ENCODE peak calls at places on chromosomes 11 and 22, in eight cellular contexts. One of them, this sample, is unnamed.

GRCh38 chr11:85685820-85686459 is at the start of gene CCDC89:
- DNase-seq in lower leg skin: peak; percentile 82
- DNase-seq in astrocyte of the spinal cord: peak; percentile 94
- DNase-seq in LNCaP clone FGC: no peak
- DNase-seq in RWPE1: no peak
- DNase-seq in CD8-positive, alpha-beta T cell: no peak
- DNase-seq in epithelial cell of esophagus: peak; percentile 60
- DNase-seq in osteoblast: peak; percentile 95
- DNase-seq in this sample: no peak

GRCh38 chr11:12478743-12479142 is 101.4 kb downstream of the PARVA start:
- DNase-seq in epithelial cell of esophagus: peak; percentile 95
- DNase-seq in LNCaP clone FGC: no peak
- DNase-seq in CD8-positive, alpha-beta T cell: no peak
- DNase-seq in astrocyte of the spinal cord: no peak
- DNase-seq in lower leg skin: no peak
- DNase-seq in RWPE1: peak; percentile 75
- DNase-seq in osteoblast: no peak
- DNase-seq in this sample: peak; percentile 92

GRCh38 chr11:35274909-35275807 is 136.2 kb downstream of the CD44 start:
- DNase-seq in osteoblast: no peak
- DNase-seq in epithelial cell of esophagus: peak; percentile 75
- DNase-seq in LNCaP clone FGC: peak; percentile 81
- DNase-seq in lower leg skin: peak; percentile 51
- DNase-seq in astrocyte of the spinal cord: peak; percentile 10
- DNase-seq in RWPE1: no peak
- DNase-seq in CD8-positive, alpha-beta T cell: no peak
- DNase-seq in this sample: peak; percentile 66

GRCh38 chr11:96228472-96228871 is 114.5 kb downstream of the MAML2 start:
- DNase-seq in astrocyte of the spinal cord: peak; percentile 97
- DNase-seq in CD8-positive, alpha-beta T cell: no peak
- DNase-seq in epithelial cell of esophagus: peak; percentile 95
- DNase-seq in lower leg skin: peak; percentile 76
- DNase-seq in LNCaP clone FGC: no peak
- DNase-seq in RWPE1: peak; percentile 77
- DNase-seq in osteoblast: peak; percentile 58
- DNase-seq in this sample: peak; percentile 92

GRCh38 chr22:32644252-32645100 is 157.0 kb upstream of the TIMP3 start:
- DNase-seq in lower leg skin: peak; percentile 78
- DNase-seq in LNCaP clone FGC: no peak
- DNase-seq in osteoblast: no peak
- DNase-seq in RWPE1: peak; percentile 82
- DNase-seq in astrocyte of the spinal cord: peak; percentile 33
- DNase-seq in epithelial cell of esophagus: peak; percentile 97
- DNase-seq in CD8-positive, alpha-beta T cell: no peak
- DNase-seq in this sample: peak; percentile 75

GRCh38 chr11:116501728-116502127 is 271.1 kb downstream of the BUD13 start:
- DNase-seq in lower leg skin: no peak
- DNase-seq in osteoblast: no peak
- DNase-seq in astrocyte of the spinal cord: no peak
- DNase-seq in LNCaP clone FGC: no peak
- DNase-seq in RWPE1: no peak
- DNase-seq in epithelial cell of esophagus: no peak
- DNase-seq in CD8-positive, alpha-beta T cell: no peak
- DNase-seq in this sample: no peak

GRCh38 chr11:3037041-3037944 is 19.9 kb downstream of the CARS1 start:
- DNase-seq in RWPE1: peak; percentile 71
- DNase-seq in epithelial cell of esophagus: peak; percentile 81
- DNase-seq in osteoblast: peak; percentile 93
- DNase-seq in LNCaP clone FGC: no peak
- DNase-seq in lower leg skin: peak; percentile 74
- DNase-seq in astrocyte of the spinal cord: peak; percentile 67
- DNase-seq in CD8-positive, alpha-beta T cell: peak; percentile 46
- DNase-seq in this sample: peak; percentile 84

GRCh38 chr22:27397036-27397947 is 404.3 kb downstream of the MN1 start:
- DNase-seq in RWPE1: no peak
- DNase-seq in epithelial cell of esophagus: no peak
- DNase-seq in lower leg skin: no peak
- DNase-seq in astrocyte of the spinal cord: no peak
- DNase-seq in osteoblast: no peak
- DNase-seq in CD8-positive, alpha-beta T cell: no peak
- DNase-seq in LNCaP clone FGC: no peak
- DNase-seq in this sample: no peak

GRCh38 chr11:65442952-65443351 is 20.4 kb downstream of the NEAT1 start:
- DNase-seq in LNCaP clone FGC: no peak
- DNase-seq in RWPE1: no peak
- DNase-seq in astrocyte of the spinal cord: peak; percentile 41
- DNase-seq in epithelial cell of esophagus: peak; percentile 39
- DNase-seq in lower leg skin: no peak
- DNase-seq in osteoblast: no peak
- DNase-seq in CD8-positive, alpha-beta T cell: no peak
- DNase-seq in this sample: peak; percentile 20

GRCh38 chr11:19777342-19778102 is 64.9 kb downstream of the NAV2 start:
- DNase-seq in astrocyte of the spinal cord: peak; percentile 64
- DNase-seq in LNCaP clone FGC: no peak
- DNase-seq in CD8-positive, alpha-beta T cell: no peak
- DNase-seq in osteoblast: peak; percentile 98
- DNase-seq in RWPE1: peak; percentile 79
- DNase-seq in lower leg skin: no peak
- DNase-seq in epithelial cell of esophagus: peak; percentile 60
- DNase-seq in this sample: peak; percentile 63

GRCh38 chr11:2130881-2131352 is 8.3 kb downstream of the IGF2 start:
- DNase-seq in LNCaP clone FGC: no peak
- DNase-seq in lower leg skin: no peak
- DNase-seq in astrocyte of the spinal cord: no peak
- DNase-seq in RWPE1: no peak
- DNase-seq in CD8-positive, alpha-beta T cell: no peak
- DNase-seq in epithelial cell of esophagus: no peak
- DNase-seq in osteoblast: peak; percentile 77
- DNase-seq in this sample: no peak

GRCh38 chr11:61645179-61645868 is 34.9 kb upstream of the DAGLA start:
- DNase-seq in lower leg skin: no peak
- DNase-seq in osteoblast: peak; percentile 86
- DNase-seq in LNCaP clone FGC: no peak
- DNase-seq in RWPE1: no peak
- DNase-seq in astrocyte of the spinal cord: no peak
- DNase-seq in epithelial cell of esophagus: no peak
- DNase-seq in CD8-positive, alpha-beta T cell: no peak
- DNase-seq in this sample: no peak

GRCh38 chr11:123055132-123055924 is 6.6 kb downstream of the HSPA8 start:
- DNase-seq in lower leg skin: no peak
- DNase-seq in osteoblast: no peak
- DNase-seq in LNCaP clone FGC: no peak
- DNase-seq in epithelial cell of esophagus: no peak
- DNase-seq in astrocyte of the spinal cord: no peak
- DNase-seq in CD8-positive, alpha-beta T cell: no peak
- DNase-seq in RWPE1: no peak
- DNase-seq in this sample: peak; percentile 20

GRCh38 chr11:61616443-61616842 is 35.6 kb upstream of the SYT7 start:
- DNase-seq in CD8-positive, alpha-beta T cell: no peak
- DNase-seq in RWPE1: peak; percentile 46
- DNase-seq in astrocyte of the spinal cord: peak; percentile 41
- DNase-seq in epithelial cell of esophagus: peak; percentile 66
- DNase-seq in lower leg skin: no peak
- DNase-seq in LNCaP clone FGC: no peak
- DNase-seq in osteoblast: peak; percentile 92
- DNase-seq in this sample: no peak

GRCh38 chr22:30506507-30506968 is 1.0 kb upstream of the SEC14L4 start:
- DNase-seq in LNCaP clone FGC: no peak
- DNase-seq in epithelial cell of esophagus: no peak
- DNase-seq in CD8-positive, alpha-beta T cell: no peak
- DNase-seq in lower leg skin: no peak
- DNase-seq in osteoblast: no peak
- DNase-seq in astrocyte of the spinal cord: no peak
- DNase-seq in RWPE1: no peak
- DNase-seq in this sample: no peak

GRCh38 chr11:88284306-88285057 is 53.1 kb downstream of the CTSC start:
- DNase-seq in CD8-positive, alpha-beta T cell: no peak
- DNase-seq in RWPE1: no peak
- DNase-seq in LNCaP clone FGC: no peak
- DNase-seq in epithelial cell of esophagus: no peak
- DNase-seq in astrocyte of the spinal cord: peak; percentile 54
- DNase-seq in osteoblast: no peak
- DNase-seq in lower leg skin: no peak
- DNase-seq in this sample: peak; percentile 39

GRCh38 chr22:24011735-24012068 is 598 bp downstream of the CABIN1 start:
- DNase-seq in LNCaP clone FGC: no peak
- DNase-seq in osteoblast: no peak
- DNase-seq in epithelial cell of esophagus: peak; percentile 26
- DNase-seq in RWPE1: peak; percentile 8
- DNase-seq in lower leg skin: no peak
- DNase-seq in CD8-positive, alpha-beta T cell: no peak
- DNase-seq in astrocyte of the spinal cord: peak; percentile 12
- DNase-seq in this sample: peak; percentile 29
- TF ChIP-seq CTCF in LNCaP clone FGC: no peak
- TF ChIP-seq CTCF in osteoblast: no peak
- TF ChIP-seq CTCF in epithelial cell of esophagus: no peak
- TF ChIP-seq CTCF in RWPE1: no peak
- TF ChIP-seq CTCF in lower leg skin: no peak
- TF ChIP-seq CTCF in CD8-positive, alpha-beta T cell: no peak
- TF ChIP-seq CTCF in astrocyte of the spinal cord: no peak
- TF ChIP-seq CTCF in this sample: no peak

GRCh38 chr11:121431820-121432526 is 20.1 kb upstream of the SORL1 start:
- DNase-seq in epithelial cell of esophagus: no peak
- DNase-seq in osteoblast: no peak
- DNase-seq in LNCaP clone FGC: no peak
- DNase-seq in RWPE1: no peak
- DNase-seq in lower leg skin: no peak
- DNase-seq in CD8-positive, alpha-beta T cell: no peak
- DNase-seq in astrocyte of the spinal cord: no peak
- DNase-seq in this sample: no peak

GRCh38 chr11:121422675-121423074 is 29.4 kb upstream of the SORL1 start:
- DNase-seq in RWPE1: no peak
- DNase-seq in LNCaP clone FGC: no peak
- DNase-seq in lower leg skin: no peak
- DNase-seq in astrocyte of the spinal cord: no peak
- DNase-seq in osteoblast: no peak
- DNase-seq in CD8-positive, alpha-beta T cell: no peak
- DNase-seq in epithelial cell of esophagus: no peak
- DNase-seq in this sample: no peak

GRCh38 chr11:121429556-121429955 is 22.6 kb upstream of the SORL1 start:
- DNase-seq in astrocyte of the spinal cord: no peak
- DNase-seq in lower leg skin: no peak
- DNase-seq in epithelial cell of esophagus: no peak
- DNase-seq in osteoblast: no peak
- DNase-seq in RWPE1: no peak
- DNase-seq in LNCaP clone FGC: no peak
- DNase-seq in CD8-positive, alpha-beta T cell: no peak
- DNase-seq in this sample: no peak

GRCh38 chr11:121425818-121426217 is 26.3 kb upstream of the SORL1 start:
- DNase-seq in osteoblast: no peak
- DNase-seq in CD8-positive, alpha-beta T cell: no peak
- DNase-seq in epithelial cell of esophagus: no peak
- DNase-seq in RWPE1: no peak
- DNase-seq in astrocyte of the spinal cord: no peak
- DNase-seq in lower leg skin: no peak
- DNase-seq in LNCaP clone FGC: no peak
- DNase-seq in this sample: no peak

GRCh38 chr11:121426476-121427454 is 25.3 kb upstream of the SORL1 start:
- DNase-seq in astrocyte of the spinal cord: no peak
- DNase-seq in RWPE1: no peak
- DNase-seq in epithelial cell of esophagus: no peak
- DNase-seq in osteoblast: peak; percentile 67
- DNase-seq in LNCaP clone FGC: no peak
- DNase-seq in CD8-positive, alpha-beta T cell: peak; percentile 58
- DNase-seq in lower leg skin: no peak
- DNase-seq in this sample: no peak
- TF ChIP-seq CTCF in astrocyte of the spinal cord: no peak
- TF ChIP-seq CTCF in RWPE1: peak; percentile 19
- TF ChIP-seq CTCF in epithelial cell of esophagus: no peak
- TF ChIP-seq CTCF in osteoblast: no peak
- TF ChIP-seq CTCF in LNCaP clone FGC: no peak
- TF ChIP-seq CTCF in CD8-positive, alpha-beta T cell: peak; percentile 11
- TF ChIP-seq CTCF in lower leg skin: no peak
- TF ChIP-seq CTCF in this sample: no peak

GRCh38 chr22:42313204-42313603 is 42.8 kb upstream of the TCF20 start:
- DNase-seq in lower leg skin: no peak
- DNase-seq in RWPE1: no peak
- DNase-seq in LNCaP clone FGC: no peak
- DNase-seq in osteoblast: no peak
- DNase-seq in astrocyte of the spinal cord: no peak
- DNase-seq in epithelial cell of esophagus: no peak
- DNase-seq in CD8-positive, alpha-beta T cell: no peak
- DNase-seq in this sample: no peak
- TF ChIP-seq CTCF in lower leg skin: no peak
- TF ChIP-seq CTCF in RWPE1: no peak
- TF ChIP-seq CTCF in LNCaP clone FGC: no peak
- TF ChIP-seq CTCF in osteoblast: no peak
- TF ChIP-seq CTCF in astrocyte of the spinal cord: no peak
- TF ChIP-seq CTCF in epithelial cell of esophagus: no peak
- TF ChIP-seq CTCF in CD8-positive, alpha-beta T cell: no peak
- TF ChIP-seq CTCF in this sample: no peak

GRCh38 chr22:37465721-37466120 is 20.5 kb downstream of the MFNG start:
- DNase-seq in LNCaP clone FGC: no peak
- DNase-seq in RWPE1: no peak
- DNase-seq in astrocyte of the spinal cord: no peak
- DNase-seq in epithelial cell of esophagus: no peak
- DNase-seq in lower leg skin: no peak
- DNase-seq in CD8-positive, alpha-beta T cell: no peak
- DNase-seq in osteoblast: peak; percentile 38
- DNase-seq in this sample: no peak
- TF ChIP-seq CTCF in LNCaP clone FGC: no peak
- TF ChIP-seq CTCF in RWPE1: no peak
- TF ChIP-seq CTCF in astrocyte of the spinal cord: no peak
- TF ChIP-seq CTCF in epithelial cell of esophagus: no peak
- TF ChIP-seq CTCF in lower leg skin: no peak
- TF ChIP-seq CTCF in CD8-positive, alpha-beta T cell: no peak
- TF ChIP-seq CTCF in osteoblast: no peak
- TF ChIP-seq CTCF in this sample: no peak

GRCh38 chr22:44091021-44091721 is 67.1 kb downstream of the PARVB start:
- DNase-seq in CD8-positive, alpha-beta T cell: no peak
- DNase-seq in RWPE1: no peak
- DNase-seq in lower leg skin: no peak
- DNase-seq in astrocyte of the spinal cord: peak; percentile 10
- DNase-seq in LNCaP clone FGC: no peak
- DNase-seq in osteoblast: peak; percentile 91
- DNase-seq in epithelial cell of esophagus: peak; percentile 46
- DNase-seq in this sample: peak; percentile 17
- TF ChIP-seq CTCF in CD8-positive, alpha-beta T cell: no peak
- TF ChIP-seq CTCF in RWPE1: no peak
- TF ChIP-seq CTCF in lower leg skin: no peak
- TF ChIP-seq CTCF in astrocyte of the spinal cord: peak; percentile 29
- TF ChIP-seq CTCF in LNCaP clone FGC: peak; percentile 13
- TF ChIP-seq CTCF in osteoblast: peak; percentile 40
- TF ChIP-seq CTCF in epithelial cell of esophagus: peak; percentile 41
- TF ChIP-seq CTCF in this sample: no peak

GRCh38 chr11:92311616-92312449 is 87.2 kb downstream of the FAT3 start:
- DNase-seq in astrocyte of the spinal cord: no peak
- DNase-seq in lower leg skin: no peak
- DNase-seq in osteoblast: no peak
- DNase-seq in RWPE1: no peak
- DNase-seq in epithelial cell of esophagus: peak; percentile 62
- DNase-seq in LNCaP clone FGC: no peak
- DNase-seq in CD8-positive, alpha-beta T cell: no peak
- DNase-seq in this sample: peak; percentile 59
- TF ChIP-seq CTCF in astrocyte of the spinal cord: no peak
- TF ChIP-seq CTCF in lower leg skin: no peak
- TF ChIP-seq CTCF in osteoblast: no peak
- TF ChIP-seq CTCF in RWPE1: no peak
- TF ChIP-seq CTCF in epithelial cell of esophagus: peak; percentile 34
- TF ChIP-seq CTCF in LNCaP clone FGC: no peak
- TF ChIP-seq CTCF in CD8-positive, alpha-beta T cell: no peak
- TF ChIP-seq CTCF in this sample: no peak

GRCh38 chr22:25382762-25383161 is 163.3 kb downstream of the CRYBB2 start:
- DNase-seq in LNCaP clone FGC: no peak
- DNase-seq in epithelial cell of esophagus: peak; percentile 18
- DNase-seq in CD8-positive, alpha-beta T cell: no peak
- DNase-seq in osteoblast: no peak
- DNase-seq in lower leg skin: no peak
- DNase-seq in RWPE1: no peak
- DNase-seq in astrocyte of the spinal cord: no peak
- DNase-seq in this sample: peak; percentile 8
- TF ChIP-seq CTCF in LNCaP clone FGC: peak; percentile 29
- TF ChIP-seq CTCF in epithelial cell of esophagus: no peak
- TF ChIP-seq CTCF in CD8-positive, alpha-beta T cell: no peak
- TF ChIP-seq CTCF in osteoblast: no peak
- TF ChIP-seq CTCF in lower leg skin: no peak
- TF ChIP-seq CTCF in RWPE1: no peak
- TF ChIP-seq CTCF in astrocyte of the spinal cord: peak; percentile 22
- TF ChIP-seq CTCF in this sample: no peak

This sample was measured in MCF 10A.